ENCODE peak calls at places on chromosomes 2 and 18, in nine cellular contexts. I is activated naive CD4-positive, alpha-beta T cell treated with anti-CD3 and anti-CD28 coated beads for 36 hours; K is GM10248; Q is body of pancreas; X is SHP77; V is hypothalamus; A is AG09319; R is HT-29; L is NCI-H1417. P is an unnamed sample.

GRCh38 chr2:214543386-214543955 is 132.6 kb downstream of the VWC2L start:
- DNase-seq in I (no peak), K (no peak), Q (no peak), X (no peak), V (no peak), A (no peak), R (peak; percentile 22), L (peak; percentile 56), P (no peak)

GRCh38 chr18:63405986-63406385 is 16.3 kb downstream of the VPS4B start:
- DNase-seq in I (no peak), K (no peak), Q (peak; percentile 79), X (no peak), V (no peak), A (no peak), R (no peak), L (no peak), P (no peak)

GRCh38 chr2:209091026-209091425 is 332.8 kb upstream of the MAP2 start:
- DNase-seq in I (no peak), K (no peak), Q (no peak), X (no peak), V (no peak), A (no peak), R (no peak), L (no peak), P (no peak)

GRCh38 chr2:226631671-226632070 is 167.9 kb downstream of the IRS1 start:
- DNase-seq in I (no peak), K (no peak), Q (peak; percentile 3), X (no peak), V (no peak), A (no peak), R (no peak), L (no peak), P (no peak)

GRCh38 chr2:221465776-221466175 is 106.3 kb downstream of the EPHA4 start:
- DNase-seq in I (peak; percentile 6), K (no peak), Q (no peak), X (no peak), V (no peak), A (no peak), R (no peak), L (no peak), P (peak; percentile 7)

GRCh38 chr18:66632771-66633170 is 28.9 kb upstream of the CDH19 start:
- DNase-seq in I (no peak), K (no peak), Q (no peak), X (no peak), V (no peak), A (no peak), R (no peak), L (no peak), P (no peak)

GRCh38 chr2:120368086-120368485 is 22.1 kb downstream of the INHBB start:
- DNase-seq in I (no peak), K (no peak), Q (no peak), X (no peak), V (no peak), A (no peak), R (no peak), L (no peak), P (no peak)

GRCh38 chr2:9697904-9698303 is 67.1 kb upstream of the YWHAQ start:
- DNase-seq in I (no peak), K (peak; percentile 34), Q (no peak), X (no peak), V (no peak), A (no peak), R (no peak), L (no peak), P (no peak)

GRCh38 chr2:169131587-169132512 is 62.5 kb downstream of the DHRS9 start:
- DNase-seq in I (no peak), K (peak; percentile 60), Q (no peak), X (no peak), V (no peak), A (no peak), R (peak; percentile 75), L (peak; percentile 39), P (no peak)

GRCh38 chr18:56173542-56174220 is 464.7 kb downstream of the TXNL1 start:
- DNase-seq in I (no peak), K (no peak), Q (no peak), X (no peak), V (no peak), A (no peak), R (no peak), L (no peak), P (no peak)

GRCh38 chr2:44655401-44655864 is 286.1 kb upstream of the SIX3 start:
- DNase-seq in I (no peak), K (no peak), Q (no peak), X (no peak), V (no peak), A (no peak), R (no peak), L (no peak), P (no peak)

GRCh38 chr18:66508937-66509336 is 95.0 kb downstream of the CDH19 start:
- DNase-seq in I (no peak), K (no peak), Q (no peak), X (no peak), V (no peak), A (no peak), R (no peak), L (no peak), P (no peak)

GRCh38 chr2:26633351-26633945 is 7.7 kb downstream of the CIB4 start:
- DNase-seq in I (no peak), K (no peak), Q (no peak), X (no peak), V (no peak), A (no peak), R (no peak), L (no peak), P (no peak)

GRCh38 chr2:79437416-79438281 is 75.2 kb upstream of the CTNNA2 start:
- DNase-seq in I (no peak), K (no peak), Q (no peak), X (no peak), V (no peak), A (no peak), R (no peak), L (peak; percentile 46), P (no peak)

GRCh38 chr2:193695367-193695766 is 1500.6 kb upstream of the TMEFF2 start:
- DNase-seq in I (peak; percentile 4), K (no peak), Q (no peak), X (peak; percentile 30), V (no peak), A (no peak), R (peak; percentile 60), L (no peak), P (no peak)

GRCh38 chr18:51802589-51802988 is 537.4 kb upstream of the DCC start:
- DNase-seq in I (no peak), K (no peak), Q (no peak), X (no peak), V (no peak), A (no peak), R (no peak), L (no peak), P (no peak)

GRCh38 chr18:61679836-61680235 is 213.0 kb downstream of the RNF152 start:
- DNase-seq in I (no peak), K (no peak), Q (no peak), X (no peak), V (no peak), A (no peak), R (no peak), L (no peak), P (no peak)

GRCh38 chr18:11909597-11910026 is 1.5 kb upstream of the MPPE1 start:
- DNase-seq in I (peak; percentile 17), K (peak; percentile 40), Q (peak; percentile 54), X (no peak), V (no peak), A (no peak), R (peak; percentile 18), L (no peak), P (no peak)

GRCh38 chr2:127106457-127106997 is 427 bp downstream of the BIN1 start:
- DNase-seq in I (no peak), K (no peak), Q (no peak), X (no peak), V (peak; percentile 49), A (no peak), R (no peak), L (no peak), P (no peak)

GRCh38 chr2:44553456-44553855 is 191.7 kb downstream of the CAMKMT start:
- DNase-seq in I (no peak), K (no peak), Q (no peak), X (no peak), V (no peak), A (no peak), R (no peak), L (no peak), P (no peak)

GRCh38 chr18:13577091-13577697 is 149.2 kb downstream of the FAM210A start:
- DNase-seq in I (peak; percentile 71), K (peak; percentile 74), Q (peak; percentile 45), X (no peak), V (no peak), A (no peak), R (no peak), L (no peak), P (no peak)

GRCh38 chr2:77228379-77228778 is 293.8 kb downstream of the LRRTM4 start:
- DNase-seq in I (no peak), K (no peak), Q (no peak), X (no peak), V (no peak), A (no peak), R (no peak), L (peak; percentile 38), P (no peak)

GRCh38 chr18:23964282-23965238 is 50.0 kb upstream of the TTC39C start:
- DNase-seq in I (peak; percentile 75), K (no peak), Q (peak; percentile 31), X (no peak), V (no peak), A (no peak), R (peak; percentile 33), L (peak; percentile 14), P (peak; percentile 65)

GRCh38 chr18:49464718-49465598 is 4.5 kb upstream of the DYM start:
- DNase-seq in I (no peak), K (no peak), Q (no peak), X (no peak), V (no peak), A (no peak), R (no peak), L (no peak), P (no peak)

GRCh38 chr2:102258386-102259074 is 52.8 kb upstream of the IL1RL1 start:
- DNase-seq in I (peak; percentile 71), K (no peak), Q (no peak), X (no peak), V (no peak), A (peak; percentile 80), R (no peak), L (no peak), P (no peak)

GRCh38 chr2:50840346-50841124 is 191.4 kb downstream of the NRXN1 start:
- DNase-seq in I (no peak), K (no peak), Q (no peak), X (no peak), V (no peak), A (no peak), R (no peak), L (peak; percentile 92), P (no peak)

GRCh38 chr2:185757356-185757755 is 18.8 kb downstream of the FSIP2 start:
- DNase-seq in I (no peak), K (no peak), Q (no peak), X (no peak), V (no peak), A (no peak), R (no peak), L (no peak), P (no peak)

GRCh38 chr18:41347057-41347456 is 608.0 kb upstream of the PIK3C3 start:
- DNase-seq in I (no peak), K (no peak), Q (no peak), X (no peak), V (no peak), A (no peak), R (no peak), L (no peak), P (no peak)

GRCh38 chr2:217970206-217970605 is 32.6 kb downstream of the TNS1 start:
- DNase-seq in I (no peak), K (no peak), Q (no peak), X (no peak), V (no peak), A (peak; percentile 31), R (no peak), L (no peak), P (no peak)

GRCh38 chr2:805664-806063 is 128.5 kb upstream of the TMEM18 start:
- DNase-seq in I (no peak), K (no peak), Q (no peak), X (no peak), V (no peak), A (no peak), R (no peak), L (no peak), P (no peak)

GRCh38 chr2:219178377-219179175 is 501 bp downstream of the RETREG2 start:
- DNase-seq in I (peak; percentile 43), K (peak; percentile 49), Q (peak; percentile 42), X (peak; percentile 13), V (peak; percentile 49), A (no peak), R (peak; percentile 37), L (peak; percentile 17), P (peak; percentile 78)